ENCODE peak calls at places on chromosomes 12 and 14, in four cellular contexts. X is Peyer's patch, Z is IMR-90, N is neural progenitor cell. Q is an unnamed sample. For H3K9me3, the result is how much of the 10 kb centered on the place peaks cover.

GRCh38 chr14:68470361-68470760 is 322.5 kb downstream of the ZFP36L1 start:
- DNase-seq in X (no peak), N (no peak), Z (no peak), Q (no peak)

GRCh38 chr14:104148433-104149277 is 10.3 kb downstream of the KIF26A start:
- DNase-seq in N (no peak), X (no peak), Z (no peak), Q (no peak)

GRCh38 chr12:64510687-64511086 is 58.8 kb downstream of the TBK1 start:
- DNase-seq in X (no peak), N (no peak), Z (no peak), Q (no peak)

GRCh38 chr14:103085106-103086091 is 1.4 kb downstream of the LBHD2 start:
- DNase-seq in X (no peak), Z (no peak), N (peak), Q (no peak)

GRCh38 chr12:47558625-47559345 is 147.0 kb downstream of the RPAP3 start:
- DNase-seq in X (no peak), Z (no peak), N (no peak), Q (no peak)

GRCh38 chr14:23577004-23577681 is 1.4 kb downstream of the JPH4 start:
- DNase-seq in X (no peak), N (peak), Z (no peak), Q (no peak)

GRCh38 chr14:74737753-74738325 is 24.9 kb downstream of the FCF1 start:
- DNase-seq in N (no peak), X (no peak), Z (peak), Q (no peak)

GRCh38 chr14:58898655-58899316 is 261.0 kb downstream of the DACT1 start:
- DNase-seq in X (no peak), Z (peak), N (no peak), Q (no peak)

GRCh38 chr14:34501997-34502396 is 37.5 kb downstream of the EAPP start:
- DNase-seq in N (no peak), X (no peak), Z (peak), Q (no peak)

GRCh38 chr12:15274561-15274967 is 47.7 kb upstream of the PTPRO start:
- DNase-seq in Z (no peak), N (no peak), X (no peak), Q (no peak)

GRCh38 chr12:55996201-55996714 is 818 bp upstream of the SUOX start:
- DNase-seq in N (peak), X (peak), Z (peak), Q (no peak)

GRCh38 chr14:47539065-47539464 is 136.3 kb downstream of the MDGA2 start:
- DNase-seq in N (peak), Z (no peak), X (no peak), Q (peak)

GRCh38 chr12:23245186-23245585 is 620.2 kb downstream of the ETNK1 start:
- DNase-seq in Z (no peak), N (no peak), X (no peak), Q (no peak)

GRCh38 chr12:54404061-54405004 is 14.7 kb downstream of the ITGA5 start:
- DNase-seq in X (peak), Z (peak), N (peak), Q (peak)

GRCh38 chr12:1692895-1693294 is 2.0 kb downstream of the ADIPOR2 start:
- DNase-seq in Z (no peak), N (no peak), X (no peak), Q (no peak)

GRCh38 chr12:104805186-104805585 is 152.9 kb downstream of the SLC41A2 start:
- DNase-seq in N (no peak), Z (peak), X (no peak), Q (no peak)

GRCh38 chr14:75431827-75432226 is 4.0 kb downstream of the JDP2 start:
- DNase-seq in X (no peak), Z (no peak), N (no peak), Q (no peak)

GRCh38 chr12:57552692-57553321 is 3.0 kb downstream of the KIF5A start:
- DNase-seq in X (no peak), N (peak), Z (peak), Q (no peak)

GRCh38 chr14:64773046-64773445 is 68.8 kb downstream of the PLEKHG3 start:
- DNase-seq in N (no peak), X (no peak), Z (no peak), Q (no peak)

GRCh38 chr12:107782067-107782466 is 7.6 kb downstream of the ASCL4 start:
- DNase-seq in X (no peak), N (no peak), Z (no peak), Q (no peak)

GRCh38 chr12:49965836-49966235 is 4.2 kb downstream of the AQP5 start:
- DNase-seq in X (no peak), Z (no peak), N (no peak), Q (no peak)

GRCh38 chr12:89245090-89245489 is 107.2 kb downstream of the DUSP6 start:
- DNase-seq in N (peak), Z (peak), X (no peak), Q (no peak)

GRCh38 chr12:48004039-48004940 is at the start of gene COL2A1:
- DNase-seq in N (peak), Z (peak), X (peak), Q (no peak)

GRCh38 chr12:131833896-131834641 is 5.9 kb downstream of the MMP17 start:
- DNase-seq in N (peak), X (no peak), Z (peak), Q (no peak)

GRCh38 chr12:80632835-80633234 is 74.6 kb upstream of the MYF6 start:
- DNase-seq in N (peak), X (no peak), Z (no peak), Q (peak)

GRCh38 chr12:82507656-82508055 is 149.3 kb downstream of the METTL25 start:
- DNase-seq in N (no peak), Z (no peak), X (no peak), Q (no peak)

GRCh38 chr12:6463211-6463610 is 7.3 kb downstream of the VAMP1 start:
- DNase-seq in Z (no peak), N (no peak), X (no peak), Q (no peak)
- H3K4me3 ChIP-seq in Z (no peak), N (no peak), X (no peak), Q (no peak)

GRCh38 chr12:100329800-100330199 is 27.1 kb upstream of the SLC17A8 start:
- DNase-seq in N (no peak), Z (no peak), X (no peak), Q (no peak)
- H3K9me3 ChIP-seq in N (under half), Z (under half), X (under half), Q (under half)

GRCh38 chr12:124455336-124455735 is 112.1 kb downstream of the NCOR2 start:
- DNase-seq in Z (no peak), N (no peak), X (no peak), Q (no peak)
- H3K27ac ChIP-seq in Z (no peak), N (no peak), X (peak), Q (no peak)

DNA sequence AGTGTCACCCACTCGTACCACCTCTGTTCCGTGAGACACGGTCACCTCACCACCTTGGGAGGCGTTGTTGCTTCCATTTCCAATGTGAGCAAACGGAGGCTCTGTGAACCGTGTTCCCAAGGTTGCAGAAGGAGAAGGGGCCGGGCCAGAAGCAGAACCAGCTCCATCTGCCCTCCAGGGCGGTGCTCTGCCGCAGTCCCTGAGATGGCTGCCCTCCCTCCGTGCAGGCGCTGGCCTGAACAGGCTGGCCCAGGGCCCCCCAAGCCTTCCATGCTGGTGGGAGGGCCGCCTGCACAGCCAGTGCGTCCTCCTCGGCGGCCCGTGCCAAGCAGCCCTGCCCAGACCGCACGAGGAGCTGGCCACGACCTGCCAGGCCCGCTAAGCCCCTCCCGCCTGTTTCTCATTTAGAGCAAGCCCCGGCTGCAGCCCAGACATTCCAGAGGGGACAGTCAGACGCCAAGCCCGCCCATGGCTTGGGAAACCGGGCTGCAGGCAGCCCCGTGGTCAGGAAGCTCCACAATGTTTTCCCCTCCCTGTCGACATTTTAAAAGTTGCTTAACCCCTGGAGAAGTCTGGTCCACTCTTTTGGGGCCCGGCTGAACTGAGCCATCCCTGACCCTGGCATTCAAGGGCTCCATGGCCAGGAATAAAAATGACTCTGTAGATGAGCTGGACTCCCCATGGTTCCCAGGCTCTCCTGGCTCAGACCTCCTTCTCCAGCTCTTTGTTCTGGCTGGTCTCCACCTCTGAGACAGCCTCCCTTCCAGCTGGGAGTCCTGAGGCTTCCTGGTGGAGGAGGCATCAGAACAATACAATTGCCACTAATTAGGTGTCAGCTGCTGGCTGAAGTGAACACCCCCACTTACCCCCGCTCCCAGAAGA is 236.0 kb downstream of the BCL11B start:
- DNase-seq in X (peak), Z (peak), N (peak), Q (no peak)
- H3K4me3 ChIP-seq in X (peak), Z (no peak), N (no peak), Q (no peak)

DNA sequence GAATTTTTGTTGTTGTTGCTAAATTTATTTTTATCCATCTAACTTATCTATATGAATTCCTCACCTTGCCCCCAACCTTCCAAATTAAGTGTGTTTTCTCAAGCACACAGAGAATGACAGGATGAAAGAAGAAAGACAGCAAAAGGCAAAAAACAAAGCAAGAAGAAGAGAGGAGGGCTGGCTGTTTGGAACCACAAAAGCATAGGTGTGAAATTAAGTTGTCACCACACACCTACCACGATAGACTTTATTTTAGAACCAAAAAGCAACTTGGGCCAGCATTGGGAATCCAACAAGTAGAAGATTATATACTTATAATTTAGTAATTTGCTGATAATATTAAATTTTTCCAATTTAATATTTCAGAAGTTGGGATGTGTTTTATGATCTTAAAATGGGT is 58.7 kb upstream of the REP15 start:
- DNase-seq in N (no peak), Z (no peak), X (no peak), Q (no peak)
- H3K9me3 ChIP-seq in N (under half), Z (under half), X (under half), Q (under half)

DNA sequence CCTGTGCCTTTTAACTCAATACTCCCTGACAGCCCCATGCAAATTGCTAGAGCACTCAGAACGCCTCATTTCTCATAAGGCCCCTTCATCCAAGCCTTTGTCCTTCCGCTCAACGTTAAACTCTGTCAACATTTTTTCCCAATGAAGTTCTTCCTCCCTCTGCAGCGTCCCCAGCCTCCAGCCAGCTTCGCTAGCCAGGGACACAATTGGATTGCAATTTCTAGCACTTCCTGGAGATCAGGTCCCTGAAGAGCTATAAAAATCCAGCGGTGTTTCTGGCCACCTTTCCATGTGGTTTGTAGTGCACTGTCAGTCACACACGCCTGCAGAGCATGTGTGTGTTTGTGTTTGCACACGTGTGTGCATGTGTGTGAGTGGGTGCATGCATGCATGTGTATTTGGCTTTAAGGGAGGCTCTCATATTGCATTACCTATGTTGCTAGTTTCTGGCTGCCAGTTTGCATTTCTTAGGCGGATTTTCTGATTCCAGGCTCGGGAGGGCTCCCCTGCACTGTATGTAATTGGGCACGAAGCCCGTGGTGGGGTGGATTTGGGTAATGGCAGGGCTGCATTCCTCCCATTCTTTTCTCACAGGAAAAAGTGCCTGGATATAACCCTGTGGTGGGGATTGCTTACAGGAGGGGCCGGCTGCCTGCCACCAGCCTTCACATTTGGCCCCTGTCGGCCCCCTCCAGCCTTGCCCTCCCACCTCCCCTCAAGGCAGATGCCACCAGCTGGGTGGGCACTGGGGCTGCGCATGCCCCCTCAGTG is 73.8 kb downstream of the TSPAN9 start:
- DNase-seq in X (no peak), N (peak), Z (peak), Q (no peak)
- H3K27ac ChIP-seq in X (no peak), N (no peak), Z (no peak), Q (no peak)

DNA sequence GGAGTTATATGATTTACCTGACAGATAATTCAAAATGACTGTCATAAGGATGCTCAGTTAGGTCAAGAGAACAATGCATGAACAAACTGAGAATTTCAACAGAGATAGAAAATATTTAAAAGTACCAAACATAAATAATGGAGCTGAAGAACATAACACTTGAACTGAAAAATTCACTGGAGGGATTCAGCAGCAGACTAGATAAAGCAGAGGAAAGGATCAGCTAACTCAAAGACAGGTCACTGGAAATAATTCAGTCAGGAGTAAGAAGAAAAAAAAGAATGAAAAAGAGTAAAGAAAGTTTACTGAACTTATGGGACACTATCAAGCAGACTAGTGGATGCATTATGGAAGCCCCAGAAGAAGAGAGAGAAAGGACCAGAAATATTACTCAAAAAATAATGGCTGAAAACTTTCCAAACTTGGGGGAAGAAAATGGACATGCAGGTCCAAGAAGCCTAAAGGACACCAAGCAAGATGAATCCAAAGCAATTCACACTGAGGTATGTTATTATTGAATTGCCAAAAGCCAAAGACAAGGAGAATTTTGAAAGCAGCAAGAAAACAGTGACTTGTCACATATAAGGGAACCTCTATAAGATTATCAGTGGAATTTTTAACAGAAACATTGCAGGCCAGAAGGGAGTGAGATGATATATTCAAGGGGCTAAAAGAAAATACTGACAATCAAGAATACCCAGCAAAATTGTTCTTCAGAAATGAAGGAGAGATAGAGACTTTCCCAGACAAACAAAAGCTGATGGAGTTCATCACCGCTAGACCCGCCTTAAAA is 78.7 kb downstream of the GCH1 start:
- DNase-seq in X (no peak), Z (no peak), N (no peak), Q (no peak)
- H3K4me3 ChIP-seq in X (no peak), Z (no peak), N (no peak), Q (no peak)

GRCh38 chr14:25303934-25304333 is 254.0 kb upstream of the STXBP6 start:
- DNase-seq in N (no peak), Z (no peak), X (no peak), Q (no peak)

DNA sequence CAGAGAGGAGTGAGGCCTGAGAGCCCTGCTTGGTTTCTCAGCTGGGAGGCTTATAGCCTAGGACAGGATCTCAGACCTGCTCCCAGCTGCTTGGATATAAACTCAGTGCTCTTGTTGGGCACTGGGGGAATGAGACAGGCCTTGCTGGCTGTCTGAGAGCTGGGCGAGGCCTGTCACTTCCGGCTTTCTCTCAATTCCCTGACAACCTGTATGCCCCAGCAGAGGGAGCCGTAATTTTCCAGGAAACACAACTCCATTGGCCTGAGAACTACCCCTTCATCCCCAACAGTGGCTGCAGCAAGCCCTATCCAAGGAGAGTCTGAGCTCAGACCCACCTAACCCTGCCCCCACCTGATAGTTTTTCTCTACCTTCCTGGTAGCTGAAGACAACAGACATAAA is 258.3 kb upstream of the STXBP6 start:
- DNase-seq in X (no peak), Z (no peak), N (no peak), Q (peak)
- H3K9me3 ChIP-seq in X (under half), Z (under half), N (under half), Q (under half)

GRCh38 chr14:22427771-22428228 is 161.2 kb downstream of the DAD1 start:
- DNase-seq in N (peak), X (no peak), Z (peak), Q (no peak)

GRCh38 chr14:22426711-22427110 is 162.3 kb downstream of the DAD1 start:
- DNase-seq in N (no peak), Z (no peak), X (no peak), Q (no peak)

GRCh38 chr14:22432348-22432976 is 156.6 kb downstream of the DAD1 start:
- DNase-seq in X (no peak), N (no peak), Z (peak), Q (no peak)

GRCh38 chr14:22429546-22429945 is 159.5 kb downstream of the DAD1 start:
- DNase-seq in N (no peak), Z (no peak), X (no peak), Q (no peak)

DNA sequence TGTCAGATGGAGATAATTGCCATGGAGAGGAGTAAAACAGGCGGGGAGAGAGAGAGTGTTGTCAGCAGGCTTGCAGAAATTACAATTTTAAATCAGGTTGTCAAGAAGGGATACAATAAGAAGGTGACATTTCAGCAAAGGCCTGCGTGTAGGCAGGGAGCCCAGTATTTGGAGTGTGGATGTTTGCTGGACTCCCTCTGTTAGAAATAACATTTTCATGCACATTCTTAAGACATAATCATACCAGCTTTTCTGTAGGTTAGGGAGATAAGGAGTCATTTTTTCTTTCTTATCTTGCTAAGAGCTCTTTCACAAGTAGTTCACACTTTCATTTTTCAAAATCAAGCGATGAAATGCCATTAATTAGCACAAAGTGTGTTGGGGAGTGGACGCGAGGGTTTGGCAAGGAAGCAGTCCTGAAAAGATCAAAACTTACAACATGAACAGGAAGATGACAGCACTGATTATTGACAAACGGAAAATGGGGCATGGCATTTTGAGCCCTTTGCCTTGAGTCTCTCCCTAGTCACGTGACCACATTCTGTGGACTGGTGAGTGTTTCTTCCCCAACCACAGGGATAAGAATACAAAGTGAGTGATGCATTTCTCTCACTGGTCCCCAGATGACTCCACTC is 160.2 kb downstream of the DAD1 start:
- DNase-seq in Z (peak), X (no peak), N (no peak), Q (no peak)
- H3K27ac ChIP-seq in Z (no peak), X (no peak), N (no peak), Q (no peak)

GRCh38 chr12:58917699-58918334 is 2.5 kb downstream of the LRIG3 start:
- DNase-seq in N (peak), X (no peak), Z (no peak), Q (no peak)
- H3K4me3 ChIP-seq in N (peak), X (peak), Z (peak), Q (no peak)